ENCODE peak calls at places on chromosomes 13 and 19, in four cellular contexts. H is GM12878, M is esophagus muscularis mucosa, W is pancreas. P is an unnamed sample.

GRCh38 chr13:81223784-81224501 is 883.0 kb upstream of the SPRY2 start:
- DNase-seq in H (no peak), M (no peak), W (no peak), P (no peak)

GRCh38 chr13:89097994-89098393 is 1426.8 kb downstream of the SLITRK5 start:
- DNase-seq in H (no peak), M (no peak), W (no peak), P (no peak)

GRCh38 chr19:47267350-47267759 is 7.3 kb upstream of the INAFM1 start:
- DNase-seq in H (no peak), M (no peak), W (peak; percentile 86), P (no peak)

GRCh38 chr13:113103646-113104045 is 1.9 kb upstream of the F7 start:
- DNase-seq in H (no peak), M (no peak), W (peak; percentile 72), P (no peak)

GRCh38 chr13:62875118-62875640 is 1459.5 kb upstream of the PCDH20 start:
- DNase-seq in H (no peak), M (no peak), W (no peak), P (no peak)

GRCh38 chr13:33751151-33751550 is 66.8 kb upstream of the RFC3 start:
- DNase-seq in H (no peak), M (no peak), W (no peak), P (no peak)

GRCh38 chr13:87889241-87889640 is 218.1 kb downstream of the SLITRK5 start:
- DNase-seq in H (no peak), M (no peak), W (no peak), P (no peak)

GRCh38 chr19:57903298-57904174 is 12.9 kb downstream of the ZNF417 start:
- DNase-seq in H (no peak), M (no peak), W (no peak), P (no peak)

GRCh38 chr13:37870895-37871550 is 1.5 kb upstream of the TRPC4 start:
- DNase-seq in H (no peak), M (no peak), W (no peak), P (no peak)

GRCh38 chr13:111339366-111340143 is 19.1 kb downstream of the TEX29 start:
- DNase-seq in H (no peak), M (no peak), W (no peak), P (no peak)

GRCh38 chr13:43805681-43806128 is 18.9 kb upstream of the ENOX1 start:
- DNase-seq in H (no peak), M (no peak), W (no peak), P (no peak)

GRCh38 chr13:64680739-64681138 is 2549.4 kb downstream of the PCDH9 start:
- DNase-seq in H (no peak), M (no peak), W (no peak), P (no peak)

DNA sequence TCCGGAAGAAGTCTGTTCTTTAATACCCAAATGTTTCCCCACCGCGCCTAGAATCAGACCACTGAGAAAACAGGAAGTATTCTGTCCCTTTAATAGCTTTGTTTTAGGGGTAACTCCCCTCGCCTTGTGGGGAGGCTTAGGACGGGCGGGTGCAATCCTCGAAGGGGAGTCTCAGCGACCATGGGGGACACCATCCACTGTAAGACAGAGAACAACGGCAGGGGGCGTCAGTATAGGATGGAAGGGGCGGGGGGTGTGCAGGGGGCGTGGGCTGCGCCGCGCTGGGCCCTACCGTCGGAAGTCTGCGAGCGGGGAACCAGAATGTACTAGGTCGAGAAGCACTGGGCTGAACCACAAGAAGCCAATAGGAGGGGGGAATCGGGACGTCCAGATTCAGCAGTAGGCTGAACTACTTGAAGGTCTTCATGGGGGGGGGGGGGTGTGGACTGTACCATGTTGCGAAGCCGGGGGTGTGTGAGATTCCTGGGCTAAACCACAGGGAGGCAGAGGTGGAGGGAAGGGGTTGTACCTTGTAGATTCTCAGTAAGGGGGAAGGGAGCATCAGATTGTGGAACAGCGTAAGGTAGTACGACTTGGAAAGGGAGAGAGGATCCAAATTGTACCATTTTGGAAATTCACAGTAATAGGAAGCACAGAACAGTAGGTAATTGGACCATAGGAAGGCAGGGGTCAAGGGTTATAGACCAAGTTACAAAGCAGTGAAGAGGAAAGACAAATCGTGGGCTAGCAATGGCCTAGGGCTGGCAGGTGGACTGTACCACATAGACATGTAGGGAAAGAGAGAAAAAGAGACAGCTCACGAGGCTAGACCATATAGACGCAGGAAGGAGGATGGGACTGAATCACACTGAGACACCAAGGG is 1.0 kb upstream of the DBP start:
- DNase-seq in H (no peak), M (peak; percentile 98), W (peak; percentile 91), P (peak; percentile 87)
- TF ChIP-seq CTCF in H (no peak), M (no peak), W (no peak), P (no peak)

GRCh38 chr13:71209217-71209616 is 657.8 kb downstream of the DACH1 start:
- DNase-seq in H (no peak), M (no peak), W (no peak), P (no peak)

GRCh38 chr13:71210861-71211260 is 656.1 kb downstream of the DACH1 start:
- DNase-seq in H (no peak), M (no peak), W (no peak), P (no peak)

GRCh38 chr13:71217827-71218226 is 649.2 kb downstream of the DACH1 start:
- DNase-seq in H (no peak), M (no peak), W (peak; percentile 20), P (no peak)

GRCh38 chr13:71218960-71219359 is 648.0 kb downstream of the DACH1 start:
- DNase-seq in H (no peak), M (no peak), W (no peak), P (no peak)

DNA sequence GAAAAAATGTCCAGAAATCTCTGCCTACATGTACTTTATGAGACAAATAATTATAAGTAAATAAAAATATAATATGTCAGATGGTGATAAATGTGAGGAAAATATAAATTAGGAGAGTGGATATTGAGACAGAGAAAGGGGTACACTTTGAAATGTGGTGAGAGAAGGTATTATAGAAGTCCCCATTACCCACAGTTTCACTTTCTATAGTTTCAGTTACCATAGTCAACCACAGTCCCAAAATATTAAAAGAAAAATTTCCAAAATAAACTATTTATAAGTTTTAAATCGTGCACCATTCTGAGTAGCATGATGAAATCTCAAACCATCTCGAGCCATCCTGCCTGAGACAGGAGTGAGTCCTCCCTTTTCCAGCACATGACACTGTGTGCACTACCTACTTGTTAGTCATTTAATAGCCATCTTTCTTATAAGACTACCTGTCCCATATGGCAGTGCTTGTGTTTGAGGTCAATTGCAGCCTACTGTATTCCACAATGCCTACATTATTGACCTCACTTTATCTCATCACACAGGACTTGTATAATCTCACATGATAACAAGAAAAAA is 653.7 kb downstream of the DACH1 start:
- DNase-seq in H (no peak), M (no peak), W (no peak), P (no peak)
- TF ChIP-seq CTCF in H (no peak), M (no peak), W (no peak), P (no peak)

GRCh38 chr19:8387688-8388611 is 2.2 kb upstream of the RAB11B start:
- DNase-seq in H (no peak), M (no peak), W (peak; percentile 34), P (no peak)
- TF ChIP-seq CTCF in H (no peak), M (no peak), W (no peak), P (no peak)

DNA sequence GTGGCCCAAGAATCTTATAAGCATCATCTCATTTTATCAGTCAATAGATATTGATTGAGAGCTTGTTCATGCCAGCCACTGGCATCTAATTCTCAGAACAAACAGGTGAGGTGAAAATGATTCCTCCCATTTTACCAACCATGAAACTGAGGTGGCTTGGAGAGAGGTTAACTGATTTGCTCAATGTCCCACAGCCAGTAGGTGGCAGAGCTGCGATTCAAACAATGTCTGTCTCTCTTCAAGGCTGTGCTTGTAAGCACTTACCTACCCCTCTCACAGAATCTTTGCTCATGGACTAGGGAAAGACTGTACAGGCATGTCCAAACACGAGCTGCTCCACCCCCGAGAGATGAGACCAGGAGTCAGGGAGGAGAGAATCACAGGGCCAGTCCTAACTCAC is 21.5 kb upstream of the GSX1 start:
- DNase-seq in H (no peak), M (no peak), W (no peak), P (peak; percentile 59)
- TF ChIP-seq CTCF in H (peak; percentile 59), M (no peak), W (peak; percentile 27), P (peak; percentile 44)

DNA sequence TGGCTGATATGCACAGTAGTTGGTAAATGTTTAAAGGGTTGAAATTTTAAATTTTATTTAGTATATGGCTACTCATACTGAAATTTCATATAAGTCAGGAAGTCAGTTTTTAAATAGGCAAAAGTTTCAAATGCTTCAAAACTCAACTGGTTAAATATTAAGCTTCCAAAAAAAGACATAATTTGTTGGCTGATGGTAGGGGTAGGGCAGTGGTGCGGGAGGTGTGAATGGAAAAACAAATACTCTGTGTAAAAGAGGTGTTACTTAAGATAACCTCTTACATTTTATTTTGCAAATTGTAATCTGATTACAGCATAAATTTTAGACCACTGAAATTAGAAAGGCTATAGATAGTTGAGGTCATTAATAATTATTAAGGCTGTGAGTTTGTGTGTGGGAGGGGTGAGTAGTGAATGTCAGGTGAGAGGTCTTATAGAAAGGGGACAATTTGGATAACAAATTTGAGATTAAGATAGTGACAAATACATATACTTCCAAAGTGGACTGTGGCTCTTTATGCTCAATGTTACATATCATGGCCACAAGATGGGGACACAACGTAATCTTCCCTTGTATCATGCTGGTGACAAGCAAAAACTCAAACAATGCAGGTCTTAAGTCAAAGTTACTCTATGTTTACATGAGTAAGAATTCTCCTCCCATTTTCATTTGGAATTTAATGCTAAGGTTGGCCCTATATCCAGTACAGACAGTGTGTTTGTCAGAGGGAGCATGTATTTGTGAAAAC is 36.6 kb upstream of the OXGR1 start:
- DNase-seq in H (no peak), M (no peak), W (no peak), P (no peak)
- TF ChIP-seq CTCF in H (peak; percentile 27), M (no peak), W (no peak), P (no peak)

GRCh38 chr13:31699650-31700049 is 39.7 kb upstream of the RXFP2 start:
- DNase-seq in H (no peak), M (no peak), W (no peak), P (no peak)
- TF ChIP-seq CTCF in H (no peak), M (no peak), W (no peak), P (no peak)

P was measured in activated CD8-positive, alpha-beta T cell treated with anti-CD3 and anti-CD28 coated beads for 36 hours.